ENCODE peak calls at places on chromosomes 6 and 20, in seven cellular contexts. T is CD8-positive, alpha-beta memory T cell; V is skeletal muscle cell; U is fibroblast of lung; C is dorsolateral prefrontal cortex; A is cardiac fibroblast; W is ovary. J is an unnamed sample.

GRCh38 chr6:134422426-134423231 is 104.7 kb upstream of the SGK1 start:
- DNase-seq in T (no peak), V (peak; percentile 98), U (peak; percentile 100), C (no peak), A (peak; percentile 99), W (no peak), J (peak; percentile 77)

GRCh38 chr6:7914991-7915789 is 4.6 kb upstream of the TXNDC5 start:
- DNase-seq in T (no peak), V (peak; percentile 92), U (peak; percentile 15), C (no peak), A (peak; percentile 99), W (no peak), J (peak; percentile 45)

GRCh38 chr6:55175778-55176084 is 1.4 kb downstream of the HCRTR2 start:
- DNase-seq in T (no peak), V (no peak), U (no peak), C (no peak), A (no peak), W (no peak), J (no peak)

GRCh38 chr6:84422380-84422968 is 195.0 kb upstream of the CEP162 start:
- DNase-seq in T (no peak), V (peak; percentile 37), U (peak; percentile 30), C (no peak), A (peak; percentile 78), W (peak; percentile 40), J (peak; percentile 40)

GRCh38 chr20:32522775-32523612 is 62.1 kb downstream of the NOL4L start:
- DNase-seq in T (no peak), V (no peak), U (peak; percentile 30), C (no peak), A (peak; percentile 28), W (no peak), J (no peak)

GRCh38 chr6:40918035-40918651 is 120.9 kb downstream of the UNC5CL start:
- DNase-seq in T (no peak), V (no peak), U (no peak), C (no peak), A (no peak), W (no peak), J (no peak)

GRCh38 chr6:87698618-87699017 is 3.4 kb downstream of the AKIRIN2 start:
- DNase-seq in T (no peak), V (no peak), U (peak; percentile 41), C (no peak), A (peak; percentile 39), W (no peak), J (no peak)

GRCh38 chr6:100592929-100593328 is 128.2 kb upstream of the SIM1 start:
- DNase-seq in T (no peak), V (no peak), U (no peak), C (no peak), A (no peak), W (no peak), J (no peak)

GRCh38 chr20:21529863-21530262 is 16.0 kb upstream of the NKX2-2 start:
- DNase-seq in T (no peak), V (no peak), U (no peak), C (no peak), A (no peak), W (no peak), J (no peak)

GRCh38 chr6:117272032-117272866 is 6.9 kb downstream of the VGLL2 start:
- DNase-seq in T (no peak), V (peak; percentile 55), U (peak; percentile 50), C (no peak), A (no peak), W (no peak), J (no peak)

GRCh38 chr6:117270121-117270959 is 5.0 kb downstream of the VGLL2 start:
- DNase-seq in T (no peak), V (no peak), U (peak; percentile 13), C (no peak), A (peak; percentile 17), W (no peak), J (peak; percentile 61)

GRCh38 chr6:117270960-117271507 is 5.7 kb downstream of the VGLL2 start:
- DNase-seq in T (no peak), V (no peak), U (no peak), C (no peak), A (no peak), W (no peak), J (no peak)

GRCh38 chr6:117267766-117268534 is 2.6 kb downstream of the VGLL2 start:
- DNase-seq in T (no peak), V (no peak), U (no peak), C (no peak), A (no peak), W (no peak), J (no peak)

DNA sequence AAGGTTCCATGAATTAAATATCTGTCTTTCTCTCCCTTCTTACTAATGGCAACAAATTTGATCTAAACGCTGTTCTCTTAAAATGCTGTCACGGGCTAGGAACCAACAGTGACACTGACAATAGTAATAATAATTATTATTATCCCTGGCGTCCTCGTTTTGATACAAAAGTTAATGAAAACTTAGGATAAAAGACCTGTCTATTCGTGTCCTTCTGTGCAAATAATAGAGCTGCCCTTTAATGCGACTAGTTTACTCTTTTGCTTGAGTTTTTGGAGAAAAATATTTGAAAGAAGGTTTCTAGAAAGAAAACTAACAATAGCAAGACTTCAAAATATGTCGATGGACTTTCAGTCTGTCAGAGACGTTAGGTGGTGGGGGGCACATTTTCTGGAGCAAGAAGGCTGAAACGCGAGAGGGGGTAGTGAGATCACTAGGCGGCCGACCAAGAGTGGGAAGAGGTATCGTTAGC is 4.3 kb downstream of the VGLL2 start:
- DNase-seq in T (no peak), V (no peak), U (no peak), C (no peak), A (no peak), W (no peak), J (no peak)
- H3K4me3 ChIP-seq in T (no peak overlapping the region), V (peak overlapping the region; percentile 39), U (no peak overlapping the region), C (no peak overlapping the region), A (no peak overlapping the region), W (no peak overlapping the region), J (no peak overlapping the region)

GRCh38 chr6:25542984-25543383 is 109.0 kb upstream of the SCGN start:
- DNase-seq in T (no peak), V (no peak), U (no peak), C (no peak), A (no peak), W (no peak), J (no peak)
- H3K4me3 ChIP-seq in T (no peak overlapping the region), V (no peak overlapping the region), U (no peak overlapping the region), C (no peak overlapping the region), A (no peak overlapping the region), W (no peak overlapping the region), J (no peak overlapping the region)

GRCh38 chr6:137095651-137096238 is 51.0 kb upstream of the IL20RA start:
- DNase-seq in T (no peak), V (no peak), U (no peak), C (no peak), A (no peak), W (no peak), J (no peak)
- H3K4me3 ChIP-seq in T (no peak overlapping the region), V (no peak overlapping the region), U (no peak overlapping the region), C (no peak overlapping the region), A (no peak overlapping the region), W (no peak overlapping the region), J (no peak overlapping the region)

GRCh38 chr20:14235355-14235754 is 102.1 kb downstream of the FLRT3 start:
- DNase-seq in T (no peak), V (peak; percentile 55), U (peak; percentile 89), C (no peak), A (peak; percentile 29), W (no peak), J (no peak)

GRCh38 chr20:14232650-14233049 is 104.8 kb downstream of the FLRT3 start:
- DNase-seq in T (no peak), V (no peak), U (no peak), C (no peak), A (no peak), W (no peak), J (no peak)

DNA sequence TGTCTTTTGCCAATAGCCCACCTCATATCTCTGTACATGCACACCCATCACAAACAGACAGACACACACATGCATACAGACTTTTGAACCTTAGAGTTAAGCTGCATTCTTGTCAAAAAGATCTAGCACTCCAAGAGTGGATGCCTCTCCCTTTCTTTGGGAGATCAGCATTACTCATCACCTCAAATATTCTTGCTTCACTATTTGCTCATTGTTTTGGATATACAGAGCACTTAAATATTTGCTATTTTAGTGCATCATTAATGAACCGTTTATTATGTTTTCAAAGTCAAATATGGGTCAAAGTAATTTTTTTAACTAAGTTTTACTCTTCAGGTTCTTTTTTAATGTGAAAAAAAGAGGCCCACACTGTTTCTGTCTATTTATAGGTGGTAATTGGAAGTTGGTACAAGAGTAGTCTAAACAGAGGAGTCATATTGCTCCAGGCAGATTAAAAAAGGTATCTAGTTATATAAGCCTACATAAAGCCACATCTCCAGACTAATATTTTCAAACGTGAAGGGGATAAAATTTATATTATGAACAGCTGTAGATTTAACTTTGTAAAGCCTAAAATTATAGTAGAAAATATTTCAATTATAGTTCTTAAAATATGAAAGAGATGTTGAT is 102.6 kb downstream of the FLRT3 start:
- DNase-seq in T (no peak), V (peak; percentile 26), U (peak; percentile 74), C (no peak), A (peak; percentile 12), W (no peak), J (no peak)
- H3K4me3 ChIP-seq in T (no peak overlapping the region), V (no peak overlapping the region), U (no peak overlapping the region), C (no peak overlapping the region), A (no peak overlapping the region), W (no peak overlapping the region), J (no peak overlapping the region)